ENCODE peak calls at places on chromosomes 3 and 15, in five cellular contexts. G, W, R, L and N are unnamed samples.

GRCh38 chr3:160401301-160402095 is 2.0 kb downstream of the SMC4 start:
- DNase-seq in L (peak; percentile 77), G (no peak), W (peak; percentile 82), R (peak; percentile 86), N (peak; percentile 70)

GRCh38 chr15:66096711-66097058 is 156.9 kb downstream of the MEGF11 start:
- DNase-seq in R (no peak), W (no peak), L (no peak), G (no peak), N (no peak)

GRCh38 chr15:79981861-79982455 is 11.0 kb upstream of the BCL2A1 start:
- DNase-seq in L (no peak), R (no peak), G (no peak), W (no peak), N (no peak)

GRCh38 chr3:127740136-127740915 is 67.6 kb downstream of the ABTB1 start:
- DNase-seq in L (no peak), R (no peak), W (peak; percentile 39), G (no peak), N (no peak)

GRCh38 chr3:186417791-186418190 is 55.8 kb upstream of the DGKG start:
- DNase-seq in G (peak; percentile 62), W (peak; percentile 90), L (peak; percentile 67), R (peak; percentile 75), N (peak; percentile 93)

GRCh38 chr3:128082545-128082944 is 30.3 kb downstream of the SEC61A1 start:
- DNase-seq in G (no peak), R (no peak), L (no peak), W (no peak), N (no peak)

GRCh38 chr15:55562601-55563000 is 25.5 kb downstream of the PYGO1 start:
- DNase-seq in L (no peak), W (no peak), R (no peak), G (no peak), N (no peak)

GRCh38 chr15:69854521-69855171 is 243.1 kb downstream of the TLE3 start:
- DNase-seq in G (no peak), R (peak; percentile 47), W (peak; percentile 93), L (peak; percentile 80), N (no peak)

GRCh38 chr3:171806200-171807128 is 3.8 kb downstream of the PLD1 start:
- DNase-seq in W (peak; percentile 96), G (no peak), R (peak; percentile 95), L (peak; percentile 88), N (peak; percentile 86)

GRCh38 chr3:160475889-160476288 is 26.3 kb upstream of the TRIM59 start:
- DNase-seq in R (no peak), W (no peak), L (no peak), G (no peak), N (no peak)

GRCh38 chr15:38028869-38029268 is 94.4 kb downstream of the TMCO5A start:
- DNase-seq in G (no peak), L (peak; percentile 53), R (peak; percentile 62), W (no peak), N (no peak)

GRCh38 chr3:93988764-93989163 is 8.8 kb downstream of the ARL13B start:
- DNase-seq in L (no peak), G (no peak), W (no peak), R (no peak), N (no peak)

GRCh38 chr3:138097192-138097829 is 18.1 kb downstream of the DZIP1L start:
- DNase-seq in L (no peak), W (no peak), G (no peak), R (no peak), N (no peak)

GRCh38 chr3:39502838-39503145 is 35.3 kb downstream of the MOBP start:
- DNase-seq in L (no peak), R (no peak), W (no peak), G (no peak), N (no peak)

GRCh38 chr3:196842567-196843434 is 24.9 kb upstream of the SENP5 start:
- DNase-seq in W (no peak), G (no peak), R (no peak), L (no peak), N (no peak)

GRCh38 chr3:72336821-72337479 is 511.3 kb downstream of the SHQ1 start:
- DNase-seq in R (peak; percentile 95), G (no peak), W (peak; percentile 77), L (peak; percentile 77), N (peak; percentile 77)

GRCh38 chr3:144652573-144652972 is 681.0 kb downstream of the DIPK2A start:
- DNase-seq in R (peak; percentile 84), L (peak; percentile 96), W (peak; percentile 45), G (no peak), N (no peak)

GRCh38 chr15:79028411-79028964 is 62.1 kb downstream of the RASGRF1 start:
- DNase-seq in R (peak; percentile 24), L (peak; percentile 44), G (no peak), W (peak; percentile 43), N (peak; percentile 25)

GRCh38 chr15:74213858-74214284 is 11.3 kb upstream of the STRA6 start:
- DNase-seq in R (no peak), W (no peak), L (no peak), G (no peak), N (no peak)

GRCh38 chr3:144866504-144866903 is 894.9 kb downstream of the DIPK2A start:
- DNase-seq in W (peak; percentile 29), G (no peak), R (peak; percentile 21), L (peak; percentile 77), N (no peak)

GRCh38 chr3:44886561-44886960 is 12.2 kb downstream of the TGM4 start:
- DNase-seq in L (no peak), W (no peak), G (no peak), R (no peak), N (peak; percentile 94)

GRCh38 chr3:156606729-156607128 is 51.8 kb upstream of the SSR3 start:
- DNase-seq in W (peak; percentile 42), L (peak; percentile 15), R (peak; percentile 44), G (no peak), N (no peak)

GRCh38 chr3:158221426-158221825 is 111.5 kb downstream of the RSRC1 start:
- DNase-seq in L (peak; percentile 7), G (no peak), W (no peak), R (peak; percentile 28), N (peak; percentile 32)

GRCh38 chr3:62169871-62170660 is 203.3 kb downstream of the FEZF2 start:
- DNase-seq in L (no peak), R (no peak), W (no peak), G (no peak), N (peak; percentile 14)

GRCh38 chr3:177802151-177802900 is 605.0 kb upstream of the TBL1XR1 start:
- DNase-seq in L (peak; percentile 74), R (peak; percentile 56), W (peak; percentile 25), G (no peak), N (peak; percentile 31)

GRCh38 chr15:60590935-60591490 is 112.1 kb upstream of the ICE2 start:
- DNase-seq in R (peak; percentile 47), L (peak; percentile 65), W (peak; percentile 54), G (no peak), N (no peak)

GRCh38 chr3:11718582-11719405 is 75.1 kb upstream of the VGLL4 start:
- DNase-seq in G (no peak), W (peak; percentile 84), L (peak; percentile 82), R (peak; percentile 64), N (peak; percentile 68)

GRCh38 chr3:67635806-67636205 is 18.6 kb downstream of the SUCLG2 start:
- DNase-seq in R (peak; percentile 31), W (peak; percentile 60), G (no peak), L (peak; percentile 22), N (no peak)

GRCh38 chr15:68770206-68770605 is 50.5 kb downstream of the ANP32A start:
- DNase-seq in L (no peak), W (no peak), R (no peak), G (no peak), N (no peak)

GRCh38 chr3:21330293-21330692 is 420.7 kb downstream of the ZNF385D start:
- DNase-seq in W (no peak), G (no peak), R (peak; percentile 34), L (peak; percentile 28), N (peak; percentile 58)
- H3K9me3 ChIP-seq in W (no peaks in the 10 kb centered on the region), G (no peaks in the 10 kb centered on the region), R (no peaks in the 10 kb centered on the region), L (no peaks in the 10 kb centered on the region), N (no peaks in the 10 kb centered on the region)

DNA sequence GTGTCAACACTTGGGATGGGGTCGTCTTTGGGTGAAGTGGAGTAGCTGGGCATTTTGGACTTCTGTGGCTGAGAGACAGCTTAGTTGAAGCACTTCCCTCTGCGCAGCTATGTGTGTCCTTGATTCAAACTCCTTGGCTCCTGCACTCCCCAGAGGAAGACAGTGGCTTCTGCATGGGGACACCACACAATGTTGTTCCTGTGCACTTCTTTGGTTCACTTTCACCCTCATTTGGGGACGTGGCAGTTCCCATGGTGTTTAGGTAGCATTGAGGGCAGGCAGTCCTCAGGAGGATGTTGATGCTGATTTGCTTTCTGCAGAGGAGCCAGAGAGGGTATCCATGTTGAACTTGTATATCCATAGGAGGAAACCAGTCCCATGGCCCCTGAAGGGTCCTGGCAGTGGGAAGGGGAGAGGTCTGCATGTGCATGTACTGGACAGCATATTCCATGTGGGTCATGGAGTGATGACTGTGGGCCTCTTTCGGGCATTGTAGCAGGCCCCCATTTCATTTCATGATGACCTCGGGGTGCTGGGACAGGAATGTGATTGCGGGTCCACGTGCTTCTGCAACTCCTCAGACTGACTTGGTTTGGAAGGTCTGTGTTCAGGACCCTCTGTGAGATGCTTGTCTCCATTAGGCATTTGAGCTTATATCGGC is 135.4 kb downstream of the SNRPN start:
- DNase-seq in L (no peak), W (no peak), G (no peak), R (no peak), N (no peak)
- H3K9me3 ChIP-seq in L (peaks cover 94% of the 10 kb centered on the region), W (peaks cover 97% of the 10 kb centered on the region), G (peaks cover 99% of the 10 kb centered on the region), R (peaks cover 2% of the 10 kb centered on the region), N (peaks cover 56% of the 10 kb centered on the region)

GRCh38 chr15:100002787-100003536 is 269.7 kb upstream of the LYSMD4 start:
- DNase-seq in R (no peak), G (no peak), L (no peak), W (no peak), N (no peak)
- H3K9me3 ChIP-seq in R (no peaks in the 10 kb centered on the region), G (no peaks in the 10 kb centered on the region), L (no peaks in the 10 kb centered on the region), W (peaks cover 4% of the 10 kb centered on the region), N (no peaks in the 10 kb centered on the region)

DNA sequence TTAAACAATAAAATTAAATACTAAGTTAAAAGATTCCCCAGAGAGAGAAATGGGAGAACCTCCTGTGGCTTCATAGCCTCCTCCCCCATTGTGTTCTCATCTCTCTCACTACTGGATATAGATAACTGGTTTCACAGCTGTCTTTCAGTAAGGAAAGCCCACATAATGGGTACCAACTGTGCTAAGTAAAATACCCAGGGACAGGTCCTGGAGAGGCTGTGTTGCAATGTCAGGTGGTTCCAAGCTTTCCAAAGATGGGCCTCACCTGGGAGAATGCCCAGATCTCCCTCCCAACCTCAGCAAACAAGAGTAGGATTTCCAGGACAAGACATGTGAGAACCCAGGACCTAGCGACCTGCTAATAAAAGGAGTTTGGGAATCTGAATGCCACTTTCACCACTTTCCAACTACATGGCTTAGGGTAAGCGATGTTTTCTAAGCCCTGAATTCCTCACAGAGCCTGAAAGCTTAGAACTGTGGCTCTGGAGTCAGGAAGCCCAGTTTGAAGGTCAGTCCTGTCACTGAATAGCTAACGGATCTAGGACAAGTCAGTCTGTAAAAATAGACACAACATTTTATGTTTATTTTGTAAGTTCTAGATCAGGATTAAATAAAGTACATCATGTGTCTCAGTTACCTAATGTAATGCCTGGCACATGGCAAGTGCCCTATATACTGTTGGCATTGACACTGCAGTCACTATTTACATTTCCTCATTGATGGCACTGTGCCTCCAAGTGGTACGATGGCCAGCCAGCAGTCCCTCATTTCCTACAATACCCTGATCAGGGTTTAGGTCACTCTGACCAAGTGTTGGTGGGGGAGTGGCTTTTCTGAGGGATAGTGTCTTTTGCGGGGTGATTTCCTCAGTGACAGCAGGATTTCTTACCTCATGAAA is 11.9 kb downstream of the CERS3 start:
- DNase-seq in W (no peak), L (no peak), R (no peak), G (no peak), N (no peak)
- H3K9me3 ChIP-seq in W (no peaks in the 10 kb centered on the region), L (no peaks in the 10 kb centered on the region), R (no peaks in the 10 kb centered on the region), G (no peaks in the 10 kb centered on the region), N (no peaks in the 10 kb centered on the region)

GRCh38 chr3:7282988-7283387 is 422.1 kb downstream of the GRM7 start:
- DNase-seq in W (peak; percentile 51), R (no peak), G (no peak), L (no peak), N (no peak)
- H3K9me3 ChIP-seq in W (no peaks in the 10 kb centered on the region), R (no peaks in the 10 kb centered on the region), G (no peaks in the 10 kb centered on the region), L (no peaks in the 10 kb centered on the region), N (no peaks in the 10 kb centered on the region)